ENCODE peak calls at places on chromosomes 1 and 21, in ten cellular contexts. One of them, this sample, is unnamed. For H3K36me3, the result is how much of the 10 kb centered on the place peaks cover.

GRCh38 chr1:34315974-34316373 is 139.3 kb downstream of the C1orf94 start:
- DNase-seq in spleen: no peak
- DNase-seq in adrenal gland: no peak
- DNase-seq in transverse colon: no peak
- DNase-seq in suprapubic skin: no peak
- DNase-seq in IMR-90: no peak
- DNase-seq in uterus: no peak
- DNase-seq in heart left ventricle: no peak
- DNase-seq in body of pancreas: no peak
- DNase-seq in esophagus squamous epithelium: no peak
- DNase-seq in this sample: no peak

GRCh38 chr1:89966666-89967065 is 28.2 kb upstream of the ZNF326 start:
- DNase-seq in spleen: no peak
- DNase-seq in transverse colon: no peak
- DNase-seq in IMR-90: no peak
- DNase-seq in adrenal gland: no peak
- DNase-seq in body of pancreas: no peak
- DNase-seq in heart left ventricle: no peak
- DNase-seq in uterus: no peak
- DNase-seq in suprapubic skin: no peak
- DNase-seq in esophagus squamous epithelium: no peak
- DNase-seq in this sample: peak

GRCh38 chr1:37477198-37477931 is 3.0 kb downstream of the ZC3H12A start:
- DNase-seq in suprapubic skin: peak
- DNase-seq in body of pancreas: peak
- DNase-seq in IMR-90: peak
- DNase-seq in heart left ventricle: peak
- DNase-seq in spleen: peak
- DNase-seq in esophagus squamous epithelium: no peak
- DNase-seq in adrenal gland: peak
- DNase-seq in transverse colon: peak
- DNase-seq in uterus: no peak
- DNase-seq in this sample: peak

GRCh38 chr1:225462714-225463574 is 35.1 kb upstream of the LBR start:
- DNase-seq in suprapubic skin: no peak
- DNase-seq in uterus: peak
- DNase-seq in IMR-90: no peak
- DNase-seq in body of pancreas: no peak
- DNase-seq in esophagus squamous epithelium: no peak
- DNase-seq in spleen: peak
- DNase-seq in transverse colon: no peak
- DNase-seq in heart left ventricle: no peak
- DNase-seq in adrenal gland: no peak
- DNase-seq in this sample: no peak

GRCh38 chr1:11858968-11859871 is 475 bp upstream of the NPPB start:
- DNase-seq in adrenal gland: peak
- DNase-seq in suprapubic skin: no peak
- DNase-seq in heart left ventricle: peak
- DNase-seq in transverse colon: peak
- DNase-seq in spleen: peak
- DNase-seq in IMR-90: peak
- DNase-seq in esophagus squamous epithelium: no peak
- DNase-seq in body of pancreas: peak
- DNase-seq in uterus: peak
- DNase-seq in this sample: peak

GRCh38 chr1:227453962-227454361 is 109.4 kb upstream of the ZNF678 start:
- DNase-seq in IMR-90: no peak
- DNase-seq in uterus: no peak
- DNase-seq in heart left ventricle: no peak
- DNase-seq in body of pancreas: no peak
- DNase-seq in suprapubic skin: no peak
- DNase-seq in transverse colon: no peak
- DNase-seq in adrenal gland: no peak
- DNase-seq in esophagus squamous epithelium: no peak
- DNase-seq in spleen: no peak
- DNase-seq in this sample: no peak

GRCh38 chr21:45259206-45259795 is 28.4 kb downstream of the POFUT2 start:
- DNase-seq in esophagus squamous epithelium: no peak
- DNase-seq in spleen: no peak
- DNase-seq in uterus: no peak
- DNase-seq in heart left ventricle: no peak
- DNase-seq in transverse colon: no peak
- DNase-seq in IMR-90: no peak
- DNase-seq in suprapubic skin: no peak
- DNase-seq in body of pancreas: no peak
- DNase-seq in adrenal gland: no peak
- DNase-seq in this sample: no peak

GRCh38 chr1:212315907-212316306 is 30.7 kb downstream of the PPP2R5A start:
- DNase-seq in suprapubic skin: no peak
- DNase-seq in esophagus squamous epithelium: no peak
- DNase-seq in body of pancreas: peak
- DNase-seq in uterus: no peak
- DNase-seq in spleen: no peak
- DNase-seq in heart left ventricle: no peak
- DNase-seq in adrenal gland: no peak
- DNase-seq in transverse colon: peak
- DNase-seq in IMR-90: no peak
- DNase-seq in this sample: peak

GRCh38 chr1:27824411-27824810 is 6.2 kb upstream of the PPP1R8 start:
- DNase-seq in spleen: no peak
- DNase-seq in IMR-90: no peak
- DNase-seq in esophagus squamous epithelium: no peak
- DNase-seq in body of pancreas: no peak
- DNase-seq in adrenal gland: no peak
- DNase-seq in suprapubic skin: no peak
- DNase-seq in transverse colon: no peak
- DNase-seq in uterus: no peak
- DNase-seq in heart left ventricle: no peak
- DNase-seq in this sample: no peak

GRCh38 chr1:14939527-14940284 is 213.8 kb upstream of the TMEM51 start:
- DNase-seq in adrenal gland: no peak
- DNase-seq in transverse colon: no peak
- DNase-seq in suprapubic skin: no peak
- DNase-seq in body of pancreas: no peak
- DNase-seq in IMR-90: peak
- DNase-seq in esophagus squamous epithelium: no peak
- DNase-seq in uterus: no peak
- DNase-seq in heart left ventricle: no peak
- DNase-seq in spleen: no peak
- DNase-seq in this sample: no peak

GRCh38 chr1:57605933-57606332 is 182.1 kb upstream of the DAB1 start:
- DNase-seq in transverse colon: no peak
- DNase-seq in adrenal gland: no peak
- DNase-seq in IMR-90: no peak
- DNase-seq in body of pancreas: no peak
- DNase-seq in heart left ventricle: no peak
- DNase-seq in spleen: no peak
- DNase-seq in uterus: no peak
- DNase-seq in esophagus squamous epithelium: no peak
- DNase-seq in suprapubic skin: no peak
- DNase-seq in this sample: no peak

GRCh38 chr1:237124856-237125462 is 83.0 kb downstream of the RYR2 start:
- DNase-seq in spleen: no peak
- DNase-seq in esophagus squamous epithelium: no peak
- DNase-seq in body of pancreas: peak
- DNase-seq in transverse colon: no peak
- DNase-seq in adrenal gland: no peak
- DNase-seq in IMR-90: no peak
- DNase-seq in uterus: no peak
- DNase-seq in suprapubic skin: no peak
- DNase-seq in heart left ventricle: no peak
- DNase-seq in this sample: no peak

GRCh38 chr21:41802684-41803083 is 35.8 kb upstream of the RIPK4 start:
- DNase-seq in uterus: peak
- DNase-seq in suprapubic skin: no peak
- DNase-seq in esophagus squamous epithelium: no peak
- DNase-seq in body of pancreas: no peak
- DNase-seq in transverse colon: peak
- DNase-seq in IMR-90: no peak
- DNase-seq in adrenal gland: peak
- DNase-seq in spleen: no peak
- DNase-seq in heart left ventricle: peak
- DNase-seq in this sample: no peak

GRCh38 chr1:23908453-23909341 is 4.5 kb downstream of the CNR2 start:
- DNase-seq in adrenal gland: no peak
- DNase-seq in suprapubic skin: no peak
- DNase-seq in heart left ventricle: peak
- DNase-seq in IMR-90: no peak
- DNase-seq in uterus: no peak
- DNase-seq in spleen: peak
- DNase-seq in esophagus squamous epithelium: no peak
- DNase-seq in transverse colon: peak
- DNase-seq in body of pancreas: no peak
- DNase-seq in this sample: no peak

GRCh38 chr1:115363171-115363570 is 25.1 kb upstream of the NGF start:
- DNase-seq in heart left ventricle: no peak
- DNase-seq in IMR-90: no peak
- DNase-seq in transverse colon: no peak
- DNase-seq in body of pancreas: no peak
- DNase-seq in uterus: no peak
- DNase-seq in spleen: no peak
- DNase-seq in suprapubic skin: no peak
- DNase-seq in esophagus squamous epithelium: no peak
- DNase-seq in adrenal gland: no peak
- DNase-seq in this sample: no peak

GRCh38 chr21:43809853-43810504 is 20.6 kb downstream of the RRP1 start:
- DNase-seq in IMR-90: no peak
- DNase-seq in suprapubic skin: no peak
- DNase-seq in uterus: no peak
- DNase-seq in esophagus squamous epithelium: no peak
- DNase-seq in spleen: no peak
- DNase-seq in body of pancreas: no peak
- DNase-seq in heart left ventricle: no peak
- DNase-seq in transverse colon: no peak
- DNase-seq in adrenal gland: no peak
- DNase-seq in this sample: no peak

GRCh38 chr1:180213401-180214177 is 16.5 kb upstream of the LHX4 start:
- DNase-seq in IMR-90: no peak
- DNase-seq in heart left ventricle: no peak
- DNase-seq in adrenal gland: no peak
- DNase-seq in transverse colon: peak
- DNase-seq in esophagus squamous epithelium: no peak
- DNase-seq in uterus: no peak
- DNase-seq in spleen: peak
- DNase-seq in body of pancreas: no peak
- DNase-seq in suprapubic skin: peak
- DNase-seq in this sample: peak

GRCh38 chr1:1768249-1768992 is 9.8 kb downstream of the NADK start:
- DNase-seq in uterus: no peak
- DNase-seq in transverse colon: no peak
- DNase-seq in IMR-90: no peak
- DNase-seq in body of pancreas: no peak
- DNase-seq in spleen: peak
- DNase-seq in suprapubic skin: no peak
- DNase-seq in heart left ventricle: no peak
- DNase-seq in esophagus squamous epithelium: no peak
- DNase-seq in adrenal gland: no peak
- DNase-seq in this sample: no peak
- H3K36me3 ChIP-seq in uterus: under half
- H3K36me3 ChIP-seq in transverse colon: under half
- H3K36me3 ChIP-seq in IMR-90: under half
- H3K36me3 ChIP-seq in body of pancreas: under half
- H3K36me3 ChIP-seq in spleen: half or more
- H3K36me3 ChIP-seq in suprapubic skin: under half
- H3K36me3 ChIP-seq in heart left ventricle: under half
- H3K36me3 ChIP-seq in esophagus squamous epithelium: under half
- H3K36me3 ChIP-seq in adrenal gland: under half
- H3K36me3 ChIP-seq in this sample: under half

GRCh38 chr1:111346089-111346885 is 55.6 kb downstream of the CHIA start:
- DNase-seq in adrenal gland: peak
- DNase-seq in transverse colon: peak
- DNase-seq in IMR-90: peak
- DNase-seq in spleen: peak
- DNase-seq in body of pancreas: peak
- DNase-seq in suprapubic skin: peak
- DNase-seq in esophagus squamous epithelium: peak
- DNase-seq in heart left ventricle: peak
- DNase-seq in uterus: peak
- DNase-seq in this sample: peak
- TF ChIP-seq POLR2A in adrenal gland: peak
- TF ChIP-seq POLR2A in transverse colon: no peak
- TF ChIP-seq POLR2A in IMR-90: no peak
- TF ChIP-seq POLR2A in spleen: no peak
- TF ChIP-seq POLR2A in body of pancreas: peak
- TF ChIP-seq POLR2A in suprapubic skin: no peak
- TF ChIP-seq POLR2A in esophagus squamous epithelium: peak
- TF ChIP-seq POLR2A in heart left ventricle: peak
- TF ChIP-seq POLR2A in uterus: no peak
- TF ChIP-seq POLR2A in this sample: no peak

DNA sequence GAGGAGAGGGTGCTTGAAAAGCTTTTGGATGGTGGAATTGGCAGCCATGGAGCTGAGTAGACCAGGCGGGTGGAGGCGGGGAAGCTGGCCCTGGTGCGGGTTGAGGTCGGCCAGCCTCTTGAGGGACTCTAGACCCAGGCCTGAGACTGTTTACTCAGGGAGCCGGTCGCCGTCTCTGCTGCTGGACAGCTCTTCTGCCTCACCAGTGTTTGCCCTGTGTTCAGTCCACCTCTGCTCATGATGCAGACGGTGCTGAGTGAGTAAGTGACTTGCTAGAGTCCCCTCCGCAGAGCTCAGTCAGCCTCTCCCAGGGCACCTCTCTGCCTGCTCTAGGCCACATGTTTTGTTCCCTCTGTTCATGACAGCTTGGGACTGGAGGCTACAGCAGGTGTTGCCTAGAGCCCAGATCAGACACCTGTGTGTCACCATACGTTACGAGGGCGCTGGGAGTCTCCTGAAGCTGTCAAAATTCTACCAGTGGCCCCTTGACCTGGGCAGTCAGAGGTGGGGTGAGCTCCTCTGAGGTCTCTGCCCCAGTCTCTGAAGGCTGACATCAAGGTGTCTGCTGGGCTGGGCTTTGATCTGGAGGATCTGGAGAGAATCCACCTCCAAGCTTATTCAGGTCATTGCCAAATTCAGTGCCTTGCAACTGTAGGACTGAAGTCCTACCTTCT is 73.5 kb upstream of the WNT4 start:
- DNase-seq in IMR-90: no peak
- DNase-seq in heart left ventricle: no peak
- DNase-seq in adrenal gland: no peak
- DNase-seq in uterus: no peak
- DNase-seq in body of pancreas: no peak
- DNase-seq in transverse colon: no peak
- DNase-seq in spleen: peak
- DNase-seq in esophagus squamous epithelium: no peak
- DNase-seq in suprapubic skin: no peak
- DNase-seq in this sample: no peak
- H3K36me3 ChIP-seq in IMR-90: under half
- H3K36me3 ChIP-seq in heart left ventricle: under half
- H3K36me3 ChIP-seq in adrenal gland: under half
- H3K36me3 ChIP-seq in uterus: under half
- H3K36me3 ChIP-seq in body of pancreas: under half
- H3K36me3 ChIP-seq in transverse colon: under half
- H3K36me3 ChIP-seq in spleen: under half
- H3K36me3 ChIP-seq in esophagus squamous epithelium: under half
- H3K36me3 ChIP-seq in suprapubic skin: under half
- H3K36me3 ChIP-seq in this sample: under half

DNA sequence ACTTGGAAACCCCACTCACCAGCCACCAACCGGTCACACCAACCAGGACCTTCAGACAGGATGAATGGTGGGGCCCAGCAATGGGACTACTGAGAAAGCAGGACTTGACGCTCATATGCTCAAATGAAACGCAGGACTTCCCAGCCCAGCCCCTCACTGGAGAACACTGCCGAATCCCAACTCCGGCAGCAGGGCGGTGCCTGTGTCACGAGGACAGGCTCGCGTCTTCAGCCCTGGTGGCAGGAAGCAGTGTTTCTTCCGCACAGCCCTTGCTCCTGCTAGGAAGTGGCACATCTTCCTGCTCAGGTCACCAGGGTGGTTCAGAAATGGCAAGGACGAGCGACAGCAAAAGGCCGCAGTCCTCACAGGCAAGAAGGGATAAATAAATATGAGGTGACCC is 38.9 kb downstream of the CD58 start:
- DNase-seq in heart left ventricle: no peak
- DNase-seq in body of pancreas: no peak
- DNase-seq in esophagus squamous epithelium: no peak
- DNase-seq in spleen: no peak
- DNase-seq in transverse colon: no peak
- DNase-seq in adrenal gland: no peak
- DNase-seq in uterus: no peak
- DNase-seq in IMR-90: no peak
- DNase-seq in suprapubic skin: no peak
- DNase-seq in this sample: no peak
- TF ChIP-seq POLR2A in heart left ventricle: no peak
- TF ChIP-seq POLR2A in body of pancreas: no peak
- TF ChIP-seq POLR2A in esophagus squamous epithelium: no peak
- TF ChIP-seq POLR2A in spleen: no peak
- TF ChIP-seq POLR2A in transverse colon: no peak
- TF ChIP-seq POLR2A in adrenal gland: no peak
- TF ChIP-seq POLR2A in uterus: no peak
- TF ChIP-seq POLR2A in IMR-90: no peak
- TF ChIP-seq POLR2A in suprapubic skin: no peak
- TF ChIP-seq POLR2A in this sample: no peak

This sample was measured in endothelial cell of umbilical vein.